ENCODE peak calls at places on chromosome 5, in five cellular contexts. A is Panc1, S is mesenchymal stem cell, O is heart left ventricle, U is PC-3. E is an unnamed sample. For H3K36me3, H3K4me1 and H3K27me3, the result is how much of the 10 kb centered on the place peaks cover.

GRCh38 chr5:58274199-58274598 is 185.7 kb downstream of the PLK2 start:
- DNase-seq in O (no peak), S (no peak), A (no peak), U (peak), E (no peak)

GRCh38 chr5:37657046-37657445 is 182.8 kb downstream of the GDNF start:
- DNase-seq in S (no peak), U (no peak), O (no peak), A (no peak), E (no peak)

GRCh38 chr5:53792338-53792737 is 231.9 kb downstream of the NDUFS4 start:
- DNase-seq in U (no peak), O (no peak), A (no peak), S (no peak), E (no peak)

GRCh38 chr5:52838306-52839015 is 50.7 kb downstream of the ITGA1 start:
- DNase-seq in S (peak), A (no peak), U (no peak), O (no peak), E (no peak)

GRCh38 chr5:51816427-51816826 is 433.2 kb downstream of the ISL1 start:
- DNase-seq in S (no peak), A (no peak), U (no peak), O (no peak), E (no peak)

GRCh38 chr5:82593481-82593880 is 315.3 kb upstream of the RPS23 start:
- DNase-seq in O (no peak), U (no peak), S (peak), A (no peak), E (no peak)

GRCh38 chr5:180113660-180114303 is 42.2 kb upstream of the RNF130 start:
- DNase-seq in U (no peak), A (no peak), S (no peak), O (no peak), E (no peak)

GRCh38 chr5:75460947-75461346 is 50.5 kb downstream of the CERT1 start:
- DNase-seq in S (no peak), O (no peak), A (no peak), U (no peak), E (no peak)

GRCh38 chr5:120734033-120734432 is 269.9 kb downstream of the PRR16 start:
- DNase-seq in U (no peak), S (no peak), O (no peak), A (no peak), E (no peak)

GRCh38 chr5:103389846-103390245 is 131.3 kb downstream of the MACIR start:
- DNase-seq in O (no peak), U (no peak), A (no peak), S (no peak), E (no peak)

GRCh38 chr5:42982107-42982622 is 58.0 kb downstream of the ANXA2R start:
- DNase-seq in U (no peak), A (no peak), S (peak), O (no peak), E (no peak)

GRCh38 chr5:110072646-110073045 is 382.9 kb downstream of the MAN2A1 start:
- DNase-seq in S (no peak), A (no peak), U (no peak), O (no peak), E (no peak)

GRCh38 chr5:159877894-159878448 is 38.3 kb upstream of the ADRA1B start:
- DNase-seq in O (peak), A (no peak), U (no peak), S (no peak), E (no peak)

GRCh38 chr5:42349163-42349562 is 74.1 kb upstream of the GHR start:
- DNase-seq in O (no peak), U (peak), S (no peak), A (no peak), E (no peak)

GRCh38 chr5:124675921-124676846 is 70.3 kb downstream of the ZNF608 start:
- DNase-seq in S (no peak), O (no peak), U (no peak), A (no peak), E (no peak)

GRCh38 chr5:74442466-74442865 is 198.1 kb downstream of the ENC1 start:
- DNase-seq in O (no peak), S (no peak), U (no peak), A (no peak), E (no peak)

GRCh38 chr5:61205013-61205412 is 42.7 kb upstream of the SMIM15 start:
- DNase-seq in A (no peak), O (no peak), S (no peak), U (no peak), E (no peak)

GRCh38 chr5:176736271-176736965 is 73.9 kb upstream of the UNC5A start:
- DNase-seq in O (no peak), S (no peak), U (no peak), A (no peak), E (no peak)

GRCh38 chr5:67374378-67374777 is 177.8 kb upstream of the CD180 start:
- DNase-seq in U (no peak), O (no peak), A (no peak), S (no peak), E (no peak)

GRCh38 chr5:16178745-16179372 is 732 bp downstream of the MARCHF11 start:
- DNase-seq in A (no peak), S (peak), U (peak), O (peak), E (peak)

GRCh38 chr5:135827965-135828792 is 6.3 kb upstream of the SLC25A48 start:
- DNase-seq in A (no peak), O (no peak), U (no peak), S (no peak), E (no peak)

GRCh38 chr5:163574477-163575440 is 69.3 kb downstream of the MAT2B start:
- DNase-seq in S (no peak), U (no peak), A (no peak), O (no peak), E (no peak)

GRCh38 chr5:66143473-66144073 is 527 bp upstream of the SREK1 start:
- DNase-seq in S (no peak), U (no peak), O (no peak), A (peak), E (no peak)

GRCh38 chr5:11904270-11904906 is at the start of gene CTNND2:
- DNase-seq in O (peak), U (peak), A (no peak), S (peak), E (no peak)

DNA sequence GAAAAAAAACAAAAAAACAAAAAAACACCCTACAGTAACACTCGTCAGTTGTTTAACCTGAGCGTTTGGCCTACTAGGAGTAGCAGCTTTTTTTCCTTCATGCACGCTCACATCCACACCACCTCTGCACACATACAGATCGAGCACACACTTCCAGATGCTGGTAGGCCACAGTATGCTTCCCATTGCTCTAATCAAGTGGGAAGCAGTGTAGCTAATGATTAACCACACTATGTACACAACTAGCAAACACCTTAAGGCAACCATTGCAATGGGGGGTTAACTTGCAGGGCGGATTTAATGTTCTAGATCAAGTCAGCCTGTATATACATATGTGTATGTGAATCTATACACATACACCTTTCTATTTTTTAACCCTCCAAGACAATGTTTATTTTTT is 65.5 kb upstream of the GLRX start:
- DNase-seq in A (no peak), S (no peak), U (no peak), O (no peak), E (no peak)
- H3K36me3 ChIP-seq in A (under half), S (under half), U (half or more), O (half or more), E (under half)

DNA sequence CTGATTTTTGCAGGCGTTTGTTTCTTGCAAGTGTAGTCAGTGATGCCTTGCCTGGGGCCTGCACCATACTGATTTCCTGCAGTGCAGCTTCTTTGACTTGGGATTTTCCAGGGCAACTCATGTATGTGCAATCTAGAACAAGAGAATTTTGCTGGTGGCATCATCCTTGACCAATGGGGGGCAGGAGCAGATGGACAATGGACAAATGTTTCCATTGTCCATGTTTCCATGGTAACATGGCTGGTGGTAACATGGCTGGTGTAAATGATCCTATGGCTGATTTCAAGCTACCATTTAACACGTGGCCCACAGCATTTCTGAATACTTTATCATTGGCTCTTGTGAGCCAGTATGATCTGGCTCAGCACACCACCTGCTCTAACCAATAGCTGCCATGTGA is 130.1 kb upstream of the OSMR start:
- DNase-seq in O (no peak), U (no peak), A (no peak), S (peak), E (no peak)
- H3K4me1 ChIP-seq in O (under half), U (under half), A (under half), S (under half), E (under half)

GRCh38 chr5:2110934-2111462 is 228.3 kb upstream of the IRX4 start:
- DNase-seq in U (no peak), S (no peak), O (no peak), A (no peak), E (no peak)

GRCh38 chr5:2109566-2109965 is 226.8 kb upstream of the IRX4 start:
- DNase-seq in A (no peak), S (no peak), O (no peak), U (no peak), E (no peak)

GRCh38 chr5:2112128-2112808 is 229.5 kb upstream of the IRX4 start:
- DNase-seq in U (no peak), O (no peak), A (no peak), S (no peak), E (no peak)

GRCh38 chr5:2111569-2112105 is 228.9 kb upstream of the IRX4 start:
- DNase-seq in O (no peak), A (no peak), S (no peak), U (no peak), E (no peak)

DNA sequence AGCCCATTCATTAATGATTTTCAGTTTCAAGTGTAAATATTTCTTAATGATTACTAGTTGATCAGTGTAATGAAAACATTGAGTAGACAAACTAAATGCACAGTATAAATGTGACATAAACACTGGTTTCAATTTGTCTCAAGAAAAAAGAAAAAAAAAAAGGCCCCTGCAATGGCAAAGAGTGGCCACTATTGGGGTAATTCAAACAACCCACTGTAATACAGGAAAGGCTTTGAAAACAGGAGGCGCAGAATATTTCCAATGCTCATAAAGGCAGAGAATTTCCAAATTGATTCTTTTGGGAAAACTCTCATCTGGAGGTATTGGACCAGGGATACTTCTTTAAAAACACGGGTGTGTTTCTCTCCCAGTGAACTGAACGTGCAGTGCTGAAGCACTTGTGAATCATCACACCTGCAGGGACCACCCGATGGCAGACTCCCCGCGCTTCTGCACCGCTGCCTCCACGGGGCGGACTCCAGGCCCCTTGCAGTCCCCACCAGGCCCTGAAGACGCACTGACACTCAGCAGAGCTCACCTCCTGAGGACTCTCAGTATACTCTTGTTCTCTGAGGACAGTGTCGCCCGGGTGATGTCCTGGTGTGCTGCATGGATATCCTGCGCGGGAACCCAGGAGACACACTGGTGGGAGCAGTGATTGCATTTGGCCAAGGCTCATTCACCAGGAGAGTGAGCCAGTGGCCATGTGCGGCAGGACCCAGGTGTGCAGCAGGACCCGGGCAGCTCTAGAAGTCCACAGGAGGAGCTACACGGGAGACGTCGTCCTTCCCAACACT is 227.6 kb upstream of the IRX4 start:
- DNase-seq in S (no peak), U (no peak), O (no peak), A (no peak), E (no peak)
- H3K27me3 ChIP-seq in S (under half), U (under half), O (under half), A (under half), E (under half)

DNA sequence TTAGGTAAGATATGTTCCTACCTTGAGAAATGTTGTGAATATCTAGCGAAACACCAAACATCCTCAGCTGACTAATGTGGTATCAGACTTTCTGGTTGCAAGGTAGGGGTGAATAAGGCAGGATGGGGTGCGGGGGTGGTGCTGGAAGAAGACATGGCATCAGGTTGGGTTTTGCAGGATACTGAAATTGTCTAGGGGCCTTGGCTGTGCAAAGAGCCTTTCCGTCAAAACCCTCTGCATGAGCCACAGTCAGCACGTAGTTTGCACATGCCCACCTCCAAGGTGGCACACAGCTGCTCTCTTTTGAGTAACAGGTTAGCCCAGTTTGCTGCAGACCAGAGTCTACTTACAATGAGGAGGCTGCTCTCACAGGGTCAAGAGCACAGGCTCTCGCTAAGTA is 42.0 kb downstream of the SFXN1 start:
- DNase-seq in A (no peak), O (no peak), U (no peak), S (no peak), E (peak)
- H3K36me3 ChIP-seq in A (under half), O (half or more), U (under half), S (under half), E (under half)

E was measured in naive thymus-derived CD4-positive, alpha-beta T cell.